ENCODE peak calls at places on chromosomes 5 and 9, in six cellular contexts. R is RWPE2; U is midbrain; L is MV-4-11; A is CD4-positive, CD25-positive, alpha-beta regulatory T cell; V is astrocyte. W is an unnamed sample.

GRCh38 chr5:179732918-179733763 is 519 bp downstream of the MAML1 start:
- DNase-seq in R (no peak), U (peak), L (no peak), A (peak), V (peak), W (peak)

GRCh38 chr5:92401492-92401891 is 1018.4 kb upstream of the ARRDC3 start:
- DNase-seq in R (no peak), U (peak), L (no peak), A (no peak), V (peak), W (no peak)

GRCh38 chr9:4519604-4520003 is 29.3 kb downstream of the SLC1A1 start:
- DNase-seq in R (no peak), U (no peak), L (no peak), A (no peak), V (no peak), W (no peak)

GRCh38 chr5:21654-22233 is 70.2 kb upstream of the PLEKHG4B start:
- DNase-seq in R (no peak), U (no peak), L (no peak), A (no peak), V (no peak), W (no peak)

GRCh38 chr5:151557951-151558350 is 33.2 kb downstream of the FAT2 start:
- DNase-seq in R (no peak), U (no peak), L (no peak), A (no peak), V (no peak), W (no peak)

GRCh38 chr9:89755835-89756234 is 151.0 kb downstream of the GADD45G start:
- DNase-seq in R (no peak), U (no peak), L (no peak), A (no peak), V (peak), W (peak)

GRCh38 chr9:70374962-70375618 is 39.4 kb downstream of the KLF9 start:
- DNase-seq in R (no peak), U (no peak), L (no peak), A (no peak), V (no peak), W (no peak)

GRCh38 chr9:132833451-132834130 is 44.5 kb downstream of the AK8 start:
- DNase-seq in R (no peak), U (no peak), L (no peak), A (no peak), V (no peak), W (no peak)

GRCh38 chr5:178388381-178389030 is 155.9 kb upstream of the PHYKPL start:
- DNase-seq in R (peak), U (no peak), L (no peak), A (no peak), V (no peak), W (peak)

GRCh38 chr5:114101153-114101552 is 260.7 kb upstream of the KCNN2 start:
- DNase-seq in R (no peak), U (peak), L (peak), A (no peak), V (peak), W (no peak)

GRCh38 chr5:158676642-158677489 is 422.9 kb downstream of the EBF1 start:
- DNase-seq in R (no peak), U (no peak), L (peak), A (no peak), V (no peak), W (no peak)

GRCh38 chr9:82109626-82110025 is 121.1 kb downstream of the SPATA31D1 start:
- DNase-seq in R (no peak), U (no peak), L (no peak), A (no peak), V (peak), W (no peak)

GRCh38 chr9:99582768-99583167 is 238.9 kb upstream of the NR4A3 start:
- DNase-seq in R (no peak), U (no peak), L (peak), A (no peak), V (no peak), W (no peak)

GRCh38 chr5:72042097-72042496 is 65.2 kb upstream of the MAP1B start:
- DNase-seq in R (no peak), U (no peak), L (no peak), A (no peak), V (no peak), W (no peak)

GRCh38 chr9:95313010-95313498 is 4.5 kb downstream of the FANCC start:
- DNase-seq in R (peak), U (peak), L (no peak), A (no peak), V (peak), W (peak)

GRCh38 chr5:2751592-2752021 is at the start of gene IRX2:
- DNase-seq in R (peak), U (peak), L (no peak), A (no peak), V (peak), W (peak)

GRCh38 chr9:128917151-128917849 is 3.5 kb upstream of the PHYHD1 start:
- DNase-seq in R (no peak), U (peak), L (no peak), A (no peak), V (peak), W (peak)

GRCh38 chr9:806285-807156 is 35.0 kb upstream of the DMRT1 start:
- DNase-seq in R (no peak), U (peak), L (peak), A (no peak), V (no peak), W (no peak)

GRCh38 chr9:16715404-16715803 is 155.1 kb downstream of the BNC2 start:
- DNase-seq in R (no peak), U (no peak), L (no peak), A (no peak), V (peak), W (no peak)

GRCh38 chr9:107351382-107352045 is 68.4 kb downstream of the RAD23B start:
- DNase-seq in R (no peak), U (no peak), L (no peak), A (no peak), V (no peak), W (no peak)

GRCh38 chr9:93092171-93092991 is 3.6 kb upstream of the CARD19 start:
- DNase-seq in R (peak), U (no peak), L (no peak), A (no peak), V (no peak), W (no peak)

GRCh38 chr9:107504585-107505455 is 15.3 kb upstream of the KLF4 start:
- DNase-seq in R (no peak), U (no peak), L (peak), A (no peak), V (peak), W (no peak)

GRCh38 chr9:113623851-113624485 is 160.4 kb downstream of the RGS3 start:
- DNase-seq in R (no peak), U (no peak), L (no peak), A (no peak), V (no peak), W (no peak)

GRCh38 chr5:79961731-79962579 is 29.1 kb downstream of the MTX3 start:
- DNase-seq in R (no peak), U (no peak), L (peak), A (no peak), V (no peak), W (no peak)

GRCh38 chr5:174307031-174307408 is 261.5 kb downstream of the NSG2 start:
- DNase-seq in R (no peak), U (no peak), L (no peak), A (no peak), V (no peak), W (no peak)

GRCh38 chr5:671459-672328 is 21.5 kb downstream of the TPPP start:
- DNase-seq in R (peak), U (peak), L (peak), A (peak), V (no peak), W (peak)

GRCh38 chr5:94849821-94850736 is 231.6 kb downstream of the SLF1 start:
- DNase-seq in R (no peak), U (peak), L (peak), A (peak), V (peak), W (no peak)

GRCh38 chr5:9373586-9373985 is 172.3 kb downstream of the SEMA5A start:
- DNase-seq in R (no peak), U (no peak), L (no peak), A (no peak), V (peak), W (no peak)

GRCh38 chr9:124206391-124206790 is 51.4 kb upstream of the NEK6 start:
- DNase-seq in R (no peak), U (no peak), L (no peak), A (no peak), V (no peak), W (no peak)

GRCh38 chr9:15606667-15607472 is 54.0 kb downstream of the CCDC171 start:
- DNase-seq in R (no peak), U (peak), L (peak), A (no peak), V (peak), W (no peak)

GRCh38 chr9:107180206-107180605 is 102.9 kb upstream of the RAD23B start:
- DNase-seq in R (no peak), U (no peak), L (no peak), A (no peak), V (no peak), W (no peak)

GRCh38 chr5:57675236-57675635 is 192.6 kb upstream of the ACTBL2 start:
- DNase-seq in R (no peak), U (no peak), L (peak), A (no peak), V (peak), W (no peak)

GRCh38 chr9:97600531-97601227 is 32.5 kb downstream of the TSTD2 start:
- DNase-seq in R (no peak), U (no peak), L (no peak), A (no peak), V (no peak), W (no peak)

GRCh38 chr5:109553826-109554225 is 135.9 kb upstream of the MAN2A1 start:
- DNase-seq in R (no peak), U (no peak), L (no peak), A (no peak), V (no peak), W (no peak)

W was measured in left ventricle myocardium superior.